ENCODE peak calls at places on chromosomes 11 and 22, in seven cellular contexts. F, J, H, L, Y, Z and N are unnamed samples.

GRCh38 chr22:33883961-33884808 is 36.1 kb downstream of the LARGE1 start:
- DNase-seq in L (no peak), F (peak; percentile 69), H (no peak), Z (no peak), J (peak; percentile 42), Y (no peak), N (no peak)

GRCh38 chr11:119188887-119189286 is 3.6 kb downstream of the NHERF4 start:
- DNase-seq in H (no peak), F (no peak), Y (no peak), L (peak; percentile 26), J (no peak), Z (no peak), N (peak; percentile 72)

GRCh38 chr11:133529807-133530500 is 2.3 kb downstream of the OPCML start:
- DNase-seq in H (no peak), L (no peak), J (no peak), Y (no peak), Z (no peak), F (no peak), N (no peak)

GRCh38 chr22:48284671-48285070 is 1522.2 kb downstream of the TBC1D22A start:
- DNase-seq in Y (no peak), H (no peak), Z (no peak), F (no peak), J (no peak), L (no peak), N (peak; percentile 12)

GRCh38 chr11:126790550-126790981 is 210.0 kb downstream of the KIRREL3 start:
- DNase-seq in Y (no peak), Z (peak; percentile 33), F (no peak), H (no peak), J (no peak), L (no peak), N (no peak)

GRCh38 chr11:38553033-38553432 is 1955.0 kb upstream of the RAG2 start:
- DNase-seq in Z (no peak), L (no peak), F (no peak), H (no peak), Y (no peak), J (no peak), N (no peak)

GRCh38 chr22:19631899-19632670 is 82.2 kb upstream of the SEPTIN5 start:
- DNase-seq in Y (peak; percentile 43), Z (peak; percentile 31), L (peak; percentile 48), F (no peak), H (no peak), J (no peak), N (peak; percentile 56)

GRCh38 chr11:108902027-108902469 is 237.2 kb downstream of the DDX10 start:
- DNase-seq in Z (no peak), H (no peak), Y (no peak), J (no peak), F (no peak), L (no peak), N (no peak)

GRCh38 chr11:112903310-112903709 is 57.9 kb upstream of the NCAM1 start:
- DNase-seq in Z (no peak), F (no peak), Y (no peak), L (no peak), H (no peak), J (no peak), N (no peak)

GRCh38 chr11:39220069-39220468 is 2239.4 kb downstream of the LRRC4C start:
- DNase-seq in L (no peak), Y (no peak), F (no peak), Z (no peak), J (no peak), H (no peak), N (no peak)

GRCh38 chr11:116073854-116074837 is 569.9 kb upstream of the CADM1 start:
- DNase-seq in Z (no peak), J (no peak), H (no peak), Y (no peak), L (no peak), F (no peak), N (no peak)

GRCh38 chr11:116750070-116750718 is 22.6 kb downstream of the BUD13 start:
- DNase-seq in J (no peak), Z (no peak), H (no peak), F (no peak), Y (no peak), L (no peak), N (no peak)

GRCh38 chr22:27210111-27210739 is 552.8 kb downstream of the MIAT start:
- DNase-seq in H (no peak), F (no peak), J (no peak), Y (no peak), Z (no peak), L (no peak), N (peak; percentile 54)

GRCh38 chr11:6333112-6333511 is 12.8 kb upstream of the CAVIN3 start:
- DNase-seq in L (no peak), Z (no peak), H (no peak), F (no peak), J (no peak), Y (no peak), N (no peak)

GRCh38 chr11:46948378-46949131 is 12.0 kb downstream of the CSTPP1 start:
- DNase-seq in J (no peak), L (no peak), F (no peak), H (no peak), Y (no peak), Z (peak; percentile 81), N (no peak)

GRCh38 chr22:20615533-20616450 is 108.4 kb downstream of the MED15 start:
- DNase-seq in F (no peak), H (no peak), Z (no peak), L (no peak), J (no peak), Y (no peak), N (no peak)

GRCh38 chr11:85627998-85628770 is at the start of gene TMEM126B:
- DNase-seq in J (peak; percentile 98), Z (peak; percentile 99), Y (peak; percentile 99), L (peak; percentile 99), H (peak; percentile 98), F (peak; percentile 99), N (peak; percentile 99)

GRCh38 chr11:33463059-33463458 is 205.9 kb downstream of the HIPK3 start:
- DNase-seq in L (no peak), Y (no peak), J (no peak), H (no peak), Z (no peak), F (no peak), N (no peak)

GRCh38 chr11:2713721-2714462 is 14.1 kb upstream of the KCNQ1OT1 start:
- DNase-seq in Y (no peak), L (peak; percentile 68), Z (no peak), F (no peak), H (peak; percentile 63), J (peak; percentile 4), N (no peak)

GRCh38 chr11:65718964-65719492 is 1.6 kb downstream of the RNASEH2C start:
- DNase-seq in F (no peak), L (no peak), H (no peak), J (peak; percentile 44), Y (no peak), Z (no peak), N (no peak)

GRCh38 chr22:46058591-46059519 is 81.9 kb upstream of the WNT7B start:
- DNase-seq in J (no peak), H (peak; percentile 70), Z (peak; percentile 35), Y (peak; percentile 68), L (peak; percentile 74), F (peak; percentile 81), N (peak; percentile 76)

GRCh38 chr11:17573526-17573925 is 26.5 kb downstream of the OTOG start:
- DNase-seq in H (no peak), F (no peak), Z (no peak), L (peak; percentile 15), J (no peak), Y (no peak), N (no peak)

GRCh38 chr11:1083621-1084551 is 9.2 kb downstream of the MUC2 start:
- DNase-seq in Y (peak; percentile 58), J (peak; percentile 8), Z (no peak), H (peak; percentile 70), L (peak; percentile 68), F (peak; percentile 67), N (no peak)

GRCh38 chr11:44607987-44608386 is 42.5 kb downstream of the CD82 start:
- DNase-seq in H (no peak), J (no peak), L (no peak), Y (no peak), Z (no peak), F (no peak), N (no peak)

GRCh38 chr11:27420722-27421572 is 51.6 kb downstream of the LGR4 start:
- DNase-seq in L (no peak), Y (no peak), F (no peak), Z (no peak), J (no peak), H (no peak), N (no peak)

GRCh38 chr22:43532301-43533050 is 120.7 kb downstream of the MPPED1 start:
- DNase-seq in L (peak; percentile 13), Z (no peak), F (no peak), Y (peak; percentile 43), J (no peak), H (no peak), N (no peak)
- TF ChIP-seq CTCF in L (no peak), Z (no peak), F (no peak), Y (no peak), J (no peak), H (no peak), N (no peak)

GRCh38 chr11:69996451-69996850 is 81.7 kb upstream of the ANO1 start:
- DNase-seq in Z (no peak), F (no peak), H (no peak), Y (no peak), J (no peak), L (no peak), N (no peak)

GRCh38 chr11:70002433-70002832 is 75.7 kb upstream of the ANO1 start:
- DNase-seq in Z (no peak), F (no peak), H (no peak), Y (no peak), L (no peak), J (no peak), N (no peak)

GRCh38 chr11:69999721-70000120 is 78.4 kb upstream of the ANO1 start:
- DNase-seq in F (no peak), Z (no peak), Y (no peak), H (no peak), J (no peak), L (no peak), N (no peak)

GRCh38 chr11:69997352-69997751 is 80.8 kb upstream of the ANO1 start:
- DNase-seq in H (no peak), Y (no peak), J (no peak), L (no peak), F (no peak), Z (no peak), N (no peak)

GRCh38 chr11:70000228-70000627 is 77.9 kb upstream of the ANO1 start:
- DNase-seq in L (no peak), F (no peak), Z (no peak), Y (no peak), J (no peak), H (no peak), N (no peak)
- H3K4me3 ChIP-seq in L (no peak overlapping the region), F (no peak overlapping the region), Z (no peak overlapping the region), Y (no peak overlapping the region), J (no peak overlapping the region), H (no peak overlapping the region), N (no peak overlapping the region)

GRCh38 chr22:36077261-36077660 is 48.6 kb upstream of the RBFOX2 start:
- DNase-seq in H (no peak), Y (no peak), Z (peak; percentile 20), F (no peak), L (no peak), J (no peak), N (no peak)
- H3K27ac ChIP-seq in H (no peak overlapping the region), Y (peak overlapping the region; percentile 73), Z (no peak overlapping the region), F (no peak overlapping the region), L (no peak overlapping the region), J (peak overlapping the region; percentile 30), N (peak overlapping the region; percentile 46)

GRCh38 chr22:42990131-42990838 is 24.7 kb downstream of the PACSIN2 start:
- DNase-seq in F (no peak), Y (peak; percentile 71), L (no peak), Z (peak; percentile 86), H (no peak), J (peak; percentile 52), N (no peak)
- TF ChIP-seq CTCF in F (no peak), Y (no peak), L (peak; percentile 28), Z (peak; percentile 58), H (no peak), J (peak; percentile 31), N (no peak)